ENCODE peak calls at places on chromosome 9, in nine cellular contexts. J, E, X, F, D, W, B, S and R are unnamed samples.
A peak's percentile ranks its signal among the peaks of the same experiment; 100 is the strongest.

GRCh38 chr9:26650325-26650724 is 242.3 kb downstream of the CAAP1 start:
- DNase-seq in E (no peak), W (no peak), D (no peak), X (no peak), S (no peak), F (no peak), B (no peak), J (no peak), R (no peak)

GRCh38 chr9:115213777-115214428 is 95.9 kb upstream of the TNC start:
- DNase-seq in B (peak; percentile 72), W (no peak), F (no peak), X (no peak), E (peak; percentile 95), D (no peak), J (no peak), S (peak; percentile 76), R (peak; percentile 96)

GRCh38 chr9:126468141-126468825 is 141.7 kb downstream of the MVB12B start:
- DNase-seq in J (no peak), E (no peak), W (no peak), B (no peak), D (no peak), S (no peak), F (no peak), X (peak; percentile 79), R (no peak)

GRCh38 chr9:126166291-126166690 is 160.3 kb upstream of the MVB12B start:
- DNase-seq in X (no peak), B (no peak), J (no peak), D (no peak), S (no peak), F (no peak), E (no peak), W (no peak), R (no peak)

GRCh38 chr9:14212116-14212515 is 101.8 kb downstream of the NFIB start:
- DNase-seq in W (no peak), X (no peak), F (no peak), E (peak; percentile 50), D (no peak), S (peak; percentile 44), J (no peak), B (peak; percentile 73), R (no peak)

GRCh38 chr9:95505676-95506437 is 10.9 kb downstream of the PTCH1 start:
- DNase-seq in D (peak; percentile 47), B (peak; percentile 75), F (no peak), E (peak; percentile 67), X (no peak), S (peak; percentile 82), W (no peak), J (peak; percentile 52), R (peak; percentile 78)

GRCh38 chr9:68547417-68547816 is 6.7 kb upstream of the TMEM252 start:
- DNase-seq in B (no peak), S (no peak), D (no peak), F (no peak), X (no peak), E (no peak), W (no peak), J (no peak), R (no peak)

GRCh38 chr9:134689320-134690181 is 47.9 kb downstream of the COL5A1 start:
- DNase-seq in S (peak; percentile 69), X (peak; percentile 84), B (peak; percentile 53), J (peak; percentile 75), W (no peak), F (peak; percentile 19), E (peak; percentile 69), D (peak; percentile 61), R (peak; percentile 74)

GRCh38 chr9:120441446-120442279 is 138.3 kb downstream of the CDK5RAP2 start:
- DNase-seq in S (peak; percentile 90), X (no peak), E (peak; percentile 95), J (no peak), W (no peak), F (no peak), D (no peak), B (peak; percentile 58), R (peak; percentile 84)

GRCh38 chr9:35972093-35972492 is 14.1 kb upstream of the OR2S2 start:
- DNase-seq in J (no peak), F (no peak), W (no peak), X (no peak), E (no peak), D (no peak), S (peak; percentile 37), B (no peak), R (no peak)

GRCh38 chr9:106421772-106422171 is 441.2 kb upstream of the ZNF462 start:
- DNase-seq in X (no peak), W (peak; percentile 81), S (no peak), D (no peak), B (no peak), F (no peak), J (no peak), E (no peak), R (no peak)

GRCh38 chr9:7145361-7146069 is 387.7 kb downstream of the KDM4C start:
- DNase-seq in B (no peak), D (no peak), X (no peak), F (no peak), S (no peak), J (no peak), W (no peak), E (no peak), R (peak; percentile 30)

GRCh38 chr9:80410106-80410505 is 838.3 kb downstream of the TLE4 start:
- DNase-seq in F (no peak), W (no peak), J (no peak), B (peak; percentile 38), S (no peak), X (no peak), D (no peak), E (peak; percentile 95), R (peak; percentile 47)

GRCh38 chr9:137318976-137319375 is 16.9 kb upstream of the NRARP start:
- DNase-seq in F (no peak), S (no peak), B (no peak), D (no peak), X (peak; percentile 86), J (no peak), W (no peak), E (no peak), R (peak; percentile 56)
- TF ChIP-seq CTCF in F (peak; percentile 17), S (no peak), B (peak; percentile 13), D (no peak), X (peak; percentile 32), J (peak; percentile 45), W (no peak), E (peak; percentile 17), R (peak; percentile 50)

DNA sequence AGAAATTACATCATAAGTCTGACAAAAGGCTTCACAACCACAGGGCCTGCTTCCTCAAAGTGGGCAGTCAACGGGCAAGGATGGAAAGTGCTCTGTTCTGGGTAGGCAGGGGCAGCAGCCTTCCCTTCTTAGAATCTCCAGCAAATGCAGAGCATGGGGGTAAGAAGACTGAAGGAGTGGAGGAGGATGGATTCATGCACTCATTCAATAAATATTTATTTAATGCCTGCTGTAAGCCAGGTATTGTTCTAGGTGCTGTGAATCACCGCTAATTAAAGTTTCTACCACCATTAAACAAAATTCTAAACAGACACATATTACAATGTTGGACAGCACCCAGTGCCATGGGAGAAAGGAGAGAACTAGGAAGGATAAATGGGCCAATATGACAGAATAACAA is 195.6 kb downstream of the ELAVL2 start:
- DNase-seq in J (no peak), X (no peak), D (no peak), F (no peak), E (no peak), W (no peak), B (no peak), S (no peak), R (no peak)
- H3K4me3 ChIP-seq in J (no peak overlapping the region), X (no peak overlapping the region), D (no peak overlapping the region), F (no peak overlapping the region), E (no peak overlapping the region), W (no peak overlapping the region), B (no peak overlapping the region), S (no peak overlapping the region), R (no peak overlapping the region)

GRCh38 chr9:4849364-4849763 is 56.6 kb downstream of the RCL1 start:
- DNase-seq in S (no peak), D (no peak), W (no peak), B (no peak), E (no peak), F (no peak), J (no peak), X (no peak), R (no peak)
- TF ChIP-seq CTCF in S (no peak), D (peak; percentile 22), W (peak; percentile 2), B (no peak), E (no peak), F (peak; percentile 50), J (peak; percentile 7), X (no peak), R (no peak)

GRCh38 chr9:87498816-87499454 is 1.3 kb downstream of the DAPK1 start:
- DNase-seq in D (no peak), F (no peak), X (no peak), J (no peak), S (no peak), B (no peak), W (no peak), E (no peak), R (no peak)
- H3K4me3 ChIP-seq in D (peak overlapping the region; percentile 70), F (peak overlapping the region; percentile 82), X (peak overlapping the region; percentile 52), J (peak overlapping the region; percentile 69), S (peak overlapping the region; percentile 78), B (peak overlapping the region; percentile 61), W (peak overlapping the region; percentile 82), E (peak overlapping the region; percentile 65), R (peak overlapping the region; percentile 79)

GRCh38 chr9:18229992-18230676 is 243.8 kb upstream of the ADAMTSL1 start:
- DNase-seq in F (no peak), D (no peak), S (no peak), J (no peak), X (no peak), E (no peak), B (no peak), W (no peak), R (no peak)
- TF ChIP-seq CTCF in F (no peak), D (no peak), S (no peak), J (no peak), X (no peak), E (peak; percentile 21), B (no peak), W (no peak), R (no peak)

GRCh38 chr9:33445941-33446506 is 1.4 kb downstream of the AQP3 start:
- DNase-seq in X (no peak), E (no peak), B (no peak), W (no peak), D (no peak), J (no peak), F (peak; percentile 65), S (no peak), R (no peak)
- H3K4me3 ChIP-seq in X (peak overlapping the region; percentile 59), E (no peak overlapping the region), B (peak overlapping the region; percentile 54), W (no peak overlapping the region), D (peak overlapping the region; percentile 16), J (peak overlapping the region; percentile 67), F (peak overlapping the region; percentile 71), S (no peak overlapping the region), R (no peak overlapping the region)

DNA sequence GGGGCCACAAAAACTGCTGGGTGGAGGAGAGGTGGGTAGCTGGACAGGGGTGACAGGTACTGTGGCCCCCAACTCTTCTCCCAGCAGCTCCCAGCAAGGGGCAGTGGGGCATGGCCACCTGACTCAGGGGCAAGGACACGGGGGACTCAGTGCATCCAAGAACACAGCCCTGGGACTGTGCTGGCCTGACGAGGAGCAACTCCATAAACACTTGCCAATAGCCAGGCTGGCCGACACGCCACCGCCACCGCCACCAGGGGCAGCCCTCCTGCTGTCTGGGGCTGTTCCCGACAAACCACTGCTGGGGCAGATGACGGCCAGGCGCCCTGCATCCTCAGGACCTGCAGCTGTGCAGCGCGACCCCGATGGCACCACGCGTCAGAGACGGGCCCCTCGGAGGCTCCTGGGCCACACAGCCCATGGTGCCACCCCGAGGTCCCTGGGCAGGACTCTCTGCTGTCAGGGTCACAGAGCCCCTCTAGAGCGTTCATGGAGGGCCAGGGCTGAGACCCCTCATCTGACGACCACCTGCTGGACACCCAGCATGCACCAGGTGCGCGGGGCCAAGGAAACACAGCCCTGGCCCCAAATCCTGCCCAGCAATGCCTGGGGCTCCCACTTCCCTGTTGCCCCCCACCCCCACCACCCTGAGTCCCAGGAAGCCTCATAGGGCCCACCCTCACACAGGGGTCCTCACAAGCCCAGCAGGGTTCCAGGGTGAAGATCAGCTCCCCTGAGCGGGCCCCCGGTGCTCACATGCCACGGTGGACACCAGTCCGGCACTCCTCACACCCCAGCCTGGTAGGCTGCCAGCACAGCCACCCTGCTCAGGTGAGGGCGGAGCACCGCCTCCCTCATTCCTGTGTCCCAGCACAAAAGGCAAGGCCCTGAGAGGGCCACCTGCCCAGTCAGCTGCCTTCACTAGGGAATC is 56.0 kb upstream of the UBAC1 start:
- DNase-seq in J (peak; percentile 12), B (no peak), E (no peak), F (no peak), W (no peak), S (no peak), X (peak; percentile 73), D (no peak), R (no peak)
- TF ChIP-seq CTCF in J (no peak), B (no peak), E (no peak), F (no peak), W (no peak), S (no peak), X (no peak), D (no peak), R (no peak)